ENCODE peak calls at places on chromosomes 5 and 9, in five cellular contexts. O is heart left ventricle; W is CD8-positive, alpha-beta T cell; U is A673; D is CD8-positive, alpha-beta memory T cell. X is an unnamed sample.

GRCh38 chr5:139492700-139493192 is 10.2 kb upstream of the STING1 start:
- DNase-seq in O (no peak), W (no peak), U (no peak), D (no peak), X (no peak)

GRCh38 chr5:138188632-138189031 is 9.7 kb downstream of the KIF20A start:
- DNase-seq in O (no peak), W (no peak), U (no peak), D (no peak), X (no peak)

GRCh38 chr9:128164332-128164885 is 4.3 kb downstream of the BBLN start:
- DNase-seq in O (peak; percentile 30), W (no peak), U (no peak), D (no peak), X (no peak)

GRCh38 chr9:116149844-116150243 is 3.7 kb upstream of the PAPPA start:
- DNase-seq in O (no peak), W (no peak), U (peak; percentile 79), D (no peak), X (no peak)

GRCh38 chr5:139065296-139065695 is 132.9 kb downstream of the SIL1 start:
- DNase-seq in O (no peak), W (no peak), U (no peak), D (no peak), X (no peak)

GRCh38 chr5:157180374-157181264 is at the start of gene ITK:
- DNase-seq in O (no peak), W (no peak), U (no peak), D (peak; percentile 75), X (no peak)

GRCh38 chr5:56229106-56229505 is 4.0 kb downstream of the ANKRD55 start:
- DNase-seq in O (no peak), W (no peak), U (no peak), D (no peak), X (no peak)

GRCh38 chr5:119367502-119368237 is 11.9 kb downstream of the TNFAIP8 start:
- DNase-seq in O (no peak), W (no peak), U (no peak), D (no peak), X (no peak)

GRCh38 chr5:59790399-59791130 is 103.0 kb downstream of the PDE4D start:
- DNase-seq in O (no peak), W (no peak), U (peak; percentile 24), D (no peak), X (no peak)

GRCh38 chr9:3760031-3760430 is 234.2 kb upstream of the RFX3 start:
- DNase-seq in O (no peak), W (no peak), U (no peak), D (no peak), X (no peak)

GRCh38 chr9:110146371-110146770 is 61.6 kb downstream of the C9orf152 start:
- DNase-seq in O (no peak), W (no peak), U (no peak), D (no peak), X (no peak)

GRCh38 chr5:84614907-84615306 is 230.2 kb upstream of the EDIL3 start:
- DNase-seq in O (no peak), W (no peak), U (no peak), D (no peak), X (no peak)

GRCh38 chr9:92763721-92764380 is 782 bp downstream of the BICD2 start:
- DNase-seq in O (peak; percentile 75), W (peak; percentile 33), U (no peak), D (peak; percentile 18), X (no peak)

GRCh38 chr5:171207256-171207866 is 101.7 kb upstream of the TLX3 start:
- DNase-seq in O (no peak), W (peak; percentile 17), U (peak; percentile 52), D (peak; percentile 17), X (no peak)

GRCh38 chr5:156838966-156839365 is 11.1 kb upstream of the PPP1R2B start:
- DNase-seq in O (no peak), W (no peak), U (no peak), D (no peak), X (no peak)

GRCh38 chr9:37495571-37495970 is 9.8 kb downstream of the POLR1E start:
- DNase-seq in O (no peak), W (no peak), U (no peak), D (no peak), X (no peak)

GRCh38 chr5:139482050-139482889 is at the start of gene STING1:
- DNase-seq in O (peak; percentile 86), W (peak; percentile 73), U (peak; percentile 96), D (peak; percentile 85), X (peak; percentile 45)

GRCh38 chr9:12698293-12698692 is 5.1 kb downstream of the TYRP1 start:
- DNase-seq in O (no peak), W (no peak), U (no peak), D (no peak), X (no peak)

GRCh38 chr5:111800351-111800750 is 43.4 kb upstream of the NREP start:
- DNase-seq in O (no peak), W (no peak), U (no peak), D (no peak), X (no peak)

GRCh38 chr9:12640021-12640587 is 53.1 kb upstream of the TYRP1 start:
- DNase-seq in O (no peak), W (no peak), U (peak; percentile 76), D (no peak), X (no peak)

GRCh38 chr5:82858453-82859043 is 218.6 kb downstream of the TMEM167A start:
- DNase-seq in O (no peak), W (no peak), U (no peak), D (no peak), X (no peak)

GRCh38 chr5:135545115-135545514 is 9.4 kb upstream of the NEUROG1 start:
- DNase-seq in O (no peak), W (no peak), U (no peak), D (no peak), X (no peak)

GRCh38 chr9:4315582-4316215 is 15.8 kb upstream of the GLIS3 start:
- DNase-seq in O (peak; percentile 84), W (peak; percentile 69), U (peak; percentile 82), D (peak; percentile 51), X (peak; percentile 27)

DNA sequence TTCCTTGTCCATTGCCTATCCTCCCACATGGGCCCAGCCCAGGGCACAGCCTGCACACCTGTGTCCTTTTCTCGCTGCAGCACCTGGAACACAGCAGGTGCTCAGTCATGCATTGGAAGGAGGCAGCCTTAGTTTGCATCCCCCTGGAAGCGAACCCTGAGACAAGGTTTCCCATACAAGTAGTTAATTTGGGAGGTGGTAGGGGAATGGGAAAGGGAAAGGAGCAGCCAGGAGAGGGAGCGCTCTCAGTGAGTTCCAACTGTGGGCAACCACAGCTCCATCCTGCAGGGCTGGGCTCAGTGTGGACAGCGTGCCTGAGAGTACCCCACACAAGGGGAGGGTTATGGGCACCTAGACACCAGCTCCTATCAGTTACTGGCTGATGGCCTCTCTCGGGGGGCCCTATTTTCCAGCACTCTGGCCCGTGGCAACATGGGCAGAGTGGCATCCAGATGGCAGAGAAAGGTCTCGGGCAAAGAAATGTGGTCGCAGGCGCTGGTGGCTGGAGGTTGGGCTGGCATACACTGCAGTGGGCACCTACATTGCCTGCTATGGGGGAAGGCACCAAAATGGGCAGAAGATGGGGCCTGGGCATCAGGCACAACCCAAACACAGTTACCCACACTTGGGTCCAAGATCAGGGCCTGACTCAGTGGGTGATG is 50.1 kb downstream of the TSPAN17 start:
- DNase-seq in O (no peak), W (no peak), U (no peak), D (no peak), X (no peak)
- H3K27me3 ChIP-seq in O (peaks cover 80% of the 10 kb centered on the region), W (peaks cover 4% of the 10 kb centered on the region), U (no peaks in the 10 kb centered on the region), D (peaks cover 5% of the 10 kb centered on the region), X (peaks cover 9% of the 10 kb centered on the region)

GRCh38 chr5:131759704-131760103 is 37.1 kb downstream of the FNIP1 start:
- DNase-seq in O (no peak), W (no peak), U (no peak), D (no peak), X (no peak)

GRCh38 chr5:131758520-131758900 is 38.3 kb downstream of the FNIP1 start:
- DNase-seq in O (no peak), W (no peak), U (no peak), D (no peak), X (no peak)

GRCh38 chr5:131757830-131758519 is 38.8 kb downstream of the FNIP1 start:
- DNase-seq in O (no peak), W (no peak), U (no peak), D (no peak), X (no peak)

GRCh38 chr5:131754363-131754762 is 42.5 kb downstream of the FNIP1 start:
- DNase-seq in O (no peak), W (no peak), U (no peak), D (no peak), X (no peak)

DNA sequence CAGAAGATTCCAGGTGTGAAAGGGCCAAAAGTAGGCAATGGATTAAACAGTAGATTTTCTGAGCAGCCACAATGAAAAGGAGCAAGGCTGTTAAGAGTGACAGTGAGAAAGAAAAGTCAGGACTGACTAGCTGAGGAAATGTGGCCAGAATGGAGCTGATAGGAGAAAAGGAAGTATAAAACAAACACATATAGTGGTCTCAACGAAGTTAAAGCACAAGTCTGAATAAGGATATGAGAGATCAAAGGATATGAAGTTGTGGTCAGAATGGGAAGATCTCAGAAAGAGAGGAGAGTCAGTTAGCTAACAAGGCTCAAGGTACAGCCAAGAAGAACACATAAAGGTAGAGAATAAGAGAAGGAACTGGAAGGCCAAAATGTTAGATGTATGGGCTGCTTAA is 39.9 kb downstream of the FNIP1 start:
- DNase-seq in O (no peak), W (no peak), U (no peak), D (no peak), X (no peak)
- H3K36me3 ChIP-seq in O (no peaks in the 10 kb centered on the region), W (no peaks in the 10 kb centered on the region), U (no peaks in the 10 kb centered on the region), D (no peaks in the 10 kb centered on the region), X (no peaks in the 10 kb centered on the region)

GRCh38 chr9:976805-977360 is 428 bp downstream of the DMRT3 start:
- DNase-seq in O (no peak), W (no peak), U (no peak), D (no peak), X (no peak)

GRCh38 chr9:974064-974992 is 2.1 kb upstream of the DMRT3 start:
- DNase-seq in O (no peak), W (no peak), U (no peak), D (no peak), X (no peak)

GRCh38 chr9:976258-976804 is at the start of gene DMRT3:
- DNase-seq in O (no peak), W (no peak), U (no peak), D (no peak), X (no peak)

GRCh38 chr9:975740-976257 is 656 bp upstream of the DMRT3 start:
- DNase-seq in O (no peak), W (no peak), U (no peak), D (no peak), X (no peak)

GRCh38 chr9:974993-975739 is 1.3 kb upstream of the DMRT3 start:
- DNase-seq in O (no peak), W (no peak), U (no peak), D (no peak), X (no peak)
- H3K27me3 ChIP-seq in O (peaks cover 100% of the 10 kb centered on the region), W (peaks cover 44% of the 10 kb centered on the region), U (peaks cover 99% of the 10 kb centered on the region), D (peaks cover 57% of the 10 kb centered on the region), X (peaks cover 78% of the 10 kb centered on the region)

GRCh38 chr9:121318631-121319393 is 50.9 kb downstream of the GSN start:
- DNase-seq in O (no peak), W (no peak), U (no peak), D (no peak), X (no peak)

GRCh38 chr9:121317737-121318630 is 50.0 kb downstream of the GSN start:
- DNase-seq in O (no peak), W (no peak), U (no peak), D (no peak), X (no peak)

GRCh38 chr9:121319394-121319780 is 50.7 kb downstream of the STOM start:
- DNase-seq in O (no peak), W (no peak), U (no peak), D (no peak), X (no peak)

GRCh38 chr9:121316378-121316777 is 48.4 kb downstream of the GSN start:
- DNase-seq in O (no peak), W (no peak), U (no peak), D (no peak), X (no peak)

GRCh38 chr9:121316852-121317373 is 49.0 kb downstream of the GSN start:
- DNase-seq in O (no peak), W (no peak), U (no peak), D (no peak), X (no peak)
- H3K36me3 ChIP-seq in O (peaks cover 65% of the 10 kb centered on the region), W (no peaks in the 10 kb centered on the region), U (no peaks in the 10 kb centered on the region), D (no peaks in the 10 kb centered on the region), X (no peaks in the 10 kb centered on the region)